ENCODE peak calls at places on chromosomes 13 and 19, in six cellular contexts. J, D, C, N, W and O are unnamed samples.

GRCh38 chr13:74306496-74306895 is 172.3 kb upstream of the KLF12 start:
- DNase-seq in W (no peak), N (peak), C (no peak), J (no peak), D (peak), O (no peak)

GRCh38 chr13:112943309-112944125 is 25.5 kb upstream of the MCF2L start:
- DNase-seq in D (peak), C (peak), W (peak), J (peak), N (peak), O (no peak)

GRCh38 chr13:30334663-30335386 is 27.5 kb upstream of the KATNAL1 start:
- DNase-seq in J (no peak), N (no peak), W (no peak), D (peak), C (peak), O (peak)

GRCh38 chr13:35549481-35549880 is 73.0 kb upstream of the MAB21L1 start:
- DNase-seq in J (no peak), W (no peak), N (peak), D (no peak), C (no peak), O (peak)

GRCh38 chr13:95684463-95684862 is 7.5 kb downstream of the DNAJC3 start:
- DNase-seq in J (no peak), D (no peak), N (no peak), C (no peak), W (no peak), O (no peak)

GRCh38 chr19:54325194-54325621 is 12.2 kb upstream of the LILRA5 start:
- DNase-seq in D (peak), C (peak), N (peak), J (no peak), W (no peak), O (peak)

GRCh38 chr19:29467824-29468401 is 57.9 kb upstream of the VSTM2B start:
- DNase-seq in J (no peak), W (no peak), N (peak), D (peak), C (no peak), O (peak)

GRCh38 chr13:34155931-34156607 is 338.1 kb downstream of the RFC3 start:
- DNase-seq in C (no peak), J (no peak), N (no peak), D (no peak), W (no peak), O (no peak)

GRCh38 chr13:74575729-74576125 is 441.5 kb upstream of the KLF12 start:
- DNase-seq in N (peak), C (peak), D (peak), W (peak), J (peak), O (peak)

GRCh38 chr19:38039966-38040365 is 133.0 kb downstream of the SIPA1L3 start:
- DNase-seq in W (no peak), N (peak), J (no peak), D (no peak), C (no peak), O (no peak)

GRCh38 chr19:17829855-17830566 is 8.7 kb upstream of the INSL3 start:
- DNase-seq in J (no peak), C (peak), D (peak), N (peak), W (peak), O (no peak)

GRCh38 chr19:36008336-36008978 is at the start of gene SYNE4:
- DNase-seq in N (no peak), W (no peak), D (peak), C (no peak), J (no peak), O (no peak)

GRCh38 chr19:45156231-45156630 is 4.6 kb downstream of the NKPD1 start:
- DNase-seq in D (no peak), W (no peak), N (no peak), J (no peak), C (no peak), O (no peak)

GRCh38 chr13:102877285-102877684 is 31.5 kb downstream of the ERCC5 start:
- DNase-seq in J (no peak), W (no peak), N (no peak), C (no peak), D (no peak), O (no peak)

GRCh38 chr13:85286081-85286480 is 513.1 kb downstream of the SLITRK6 start:
- DNase-seq in N (peak), C (no peak), D (no peak), W (no peak), J (no peak), O (no peak)

GRCh38 chr13:112457485-112457884 is 81.3 kb downstream of the SPACA7 start:
- DNase-seq in N (no peak), C (no peak), J (no peak), D (no peak), W (no peak), O (no peak)

GRCh38 chr19:6087074-6087506 is 23.2 kb downstream of the RFX2 start:
- DNase-seq in J (no peak), C (no peak), W (no peak), N (no peak), D (peak), O (peak)

GRCh38 chr19:29672933-29673336 is 7.7 kb downstream of the PLEKHF1 start:
- DNase-seq in W (no peak), D (no peak), J (no peak), N (peak), C (no peak), O (peak)

GRCh38 chr13:50873481-50873880 is 30.0 kb upstream of the DLEU7 start:
- DNase-seq in C (no peak), J (no peak), D (no peak), W (no peak), N (no peak), O (no peak)

GRCh38 chr19:17249887-17250548 is 4.3 kb upstream of the NR2F6 start:
- DNase-seq in C (no peak), W (no peak), J (no peak), D (no peak), N (no peak), O (no peak)

GRCh38 chr19:13797870-13798269 is 2.6 kb downstream of the ZSWIM4 start:
- DNase-seq in C (no peak), N (no peak), J (no peak), W (no peak), D (no peak), O (no peak)

GRCh38 chr19:17234911-17235617 is 9.0 kb downstream of the OCEL1 start:
- DNase-seq in C (peak), D (peak), J (peak), N (peak), W (peak), O (peak)

GRCh38 chr19:40503300-40503699 is 36.5 kb downstream of the SPTBN4 start:
- DNase-seq in J (no peak), N (no peak), D (peak), C (peak), W (no peak), O (no peak)

GRCh38 chr19:48556163-48556562 is 4.2 kb downstream of the SULT2B1 start:
- DNase-seq in D (peak), N (peak), C (no peak), J (no peak), W (no peak), O (no peak)

GRCh38 chr19:1725100-1726064 is 27.9 kb upstream of the ONECUT3 start:
- DNase-seq in W (peak), D (peak), N (peak), C (peak), J (peak), O (no peak)

GRCh38 chr13:24271231-24271610 is 38.2 kb upstream of the C1QTNF9 start:
- DNase-seq in W (no peak), C (no peak), N (no peak), D (no peak), J (no peak), O (no peak)

GRCh38 chr13:111122056-111122455 is 6.9 kb downstream of the ARHGEF7 start:
- DNase-seq in C (no peak), W (no peak), D (peak), J (no peak), N (peak), O (no peak)

GRCh38 chr13:27022571-27023311 is 148.9 kb downstream of the USP12 start:
- DNase-seq in N (peak), C (no peak), D (peak), W (no peak), J (no peak), O (no peak)

GRCh38 chr13:112648101-112648500 is 41.7 kb upstream of the ATP11A start:
- DNase-seq in N (no peak), J (no peak), C (no peak), D (no peak), W (no peak), O (no peak)

GRCh38 chr19:49952475-49952829 is 8.5 kb downstream of the SIGLEC11 start:
- DNase-seq in N (no peak), J (no peak), C (no peak), W (no peak), D (peak), O (no peak)